ENCODE peak calls at places on chromosomes 1 and 21, in five cellular contexts. One of them, this sample, is unnamed.

GRCh38 chr21:45291613-45292398 is 4.1 kb upstream of the POFUT2 start:
- DNase-seq in astrocyte of the cerebellum: no peak
- DNase-seq in BJ: no peak
- DNase-seq in dorsolateral prefrontal cortex: no peak
- DNase-seq in lower lobe of right lung: peak
- DNase-seq in this sample: no peak

GRCh38 chr1:53130598-53130877 is 11.9 kb downstream of the SLC1A7 start:
- DNase-seq in astrocyte of the cerebellum: no peak
- DNase-seq in BJ: no peak
- DNase-seq in dorsolateral prefrontal cortex: no peak
- DNase-seq in lower lobe of right lung: no peak
- DNase-seq in this sample: no peak

GRCh38 chr1:155209373-155209721 is 852 bp downstream of the MTX1 start:
- DNase-seq in astrocyte of the cerebellum: no peak
- DNase-seq in BJ: no peak
- DNase-seq in dorsolateral prefrontal cortex: no peak
- DNase-seq in lower lobe of right lung: no peak
- DNase-seq in this sample: no peak

GRCh38 chr1:192579319-192579738 is 3.8 kb downstream of the RGS1 start:
- DNase-seq in astrocyte of the cerebellum: no peak
- DNase-seq in BJ: no peak
- DNase-seq in dorsolateral prefrontal cortex: no peak
- DNase-seq in lower lobe of right lung: no peak
- DNase-seq in this sample: no peak

GRCh38 chr1:94798054-94798453 is 22.1 kb upstream of the SLC44A3 start:
- DNase-seq in astrocyte of the cerebellum: no peak
- DNase-seq in BJ: no peak
- DNase-seq in dorsolateral prefrontal cortex: no peak
- DNase-seq in lower lobe of right lung: no peak
- DNase-seq in this sample: no peak

GRCh38 chr1:66752000-66752592 is at the start of gene DYNLT5:
- DNase-seq in astrocyte of the cerebellum: peak
- DNase-seq in BJ: no peak
- DNase-seq in dorsolateral prefrontal cortex: peak
- DNase-seq in lower lobe of right lung: peak
- DNase-seq in this sample: no peak

GRCh38 chr1:1144122-1144842 is 28.4 kb upstream of the C1orf159 start:
- DNase-seq in astrocyte of the cerebellum: no peak
- DNase-seq in BJ: no peak
- DNase-seq in dorsolateral prefrontal cortex: no peak
- DNase-seq in lower lobe of right lung: peak
- DNase-seq in this sample: no peak

GRCh38 chr1:201562659-201563405 is 23.9 kb downstream of the NAV1 start:
- DNase-seq in astrocyte of the cerebellum: no peak
- DNase-seq in BJ: peak
- DNase-seq in dorsolateral prefrontal cortex: no peak
- DNase-seq in lower lobe of right lung: peak
- DNase-seq in this sample: no peak

GRCh38 chr1:55362558-55362957 is 147.4 kb upstream of the USP24 start:
- DNase-seq in astrocyte of the cerebellum: peak
- DNase-seq in BJ: peak
- DNase-seq in dorsolateral prefrontal cortex: no peak
- DNase-seq in lower lobe of right lung: no peak
- DNase-seq in this sample: peak

GRCh38 chr1:2875677-2876531 is 74.4 kb upstream of the TTC34 start:
- DNase-seq in astrocyte of the cerebellum: no peak
- DNase-seq in BJ: no peak
- DNase-seq in dorsolateral prefrontal cortex: peak
- DNase-seq in lower lobe of right lung: no peak
- DNase-seq in this sample: no peak
- TF ChIP-seq CTCF in astrocyte of the cerebellum: no peak
- TF ChIP-seq CTCF in BJ: no peak
- TF ChIP-seq CTCF in dorsolateral prefrontal cortex: peak
- TF ChIP-seq CTCF in lower lobe of right lung: peak
- TF ChIP-seq CTCF in this sample: peak

DNA sequence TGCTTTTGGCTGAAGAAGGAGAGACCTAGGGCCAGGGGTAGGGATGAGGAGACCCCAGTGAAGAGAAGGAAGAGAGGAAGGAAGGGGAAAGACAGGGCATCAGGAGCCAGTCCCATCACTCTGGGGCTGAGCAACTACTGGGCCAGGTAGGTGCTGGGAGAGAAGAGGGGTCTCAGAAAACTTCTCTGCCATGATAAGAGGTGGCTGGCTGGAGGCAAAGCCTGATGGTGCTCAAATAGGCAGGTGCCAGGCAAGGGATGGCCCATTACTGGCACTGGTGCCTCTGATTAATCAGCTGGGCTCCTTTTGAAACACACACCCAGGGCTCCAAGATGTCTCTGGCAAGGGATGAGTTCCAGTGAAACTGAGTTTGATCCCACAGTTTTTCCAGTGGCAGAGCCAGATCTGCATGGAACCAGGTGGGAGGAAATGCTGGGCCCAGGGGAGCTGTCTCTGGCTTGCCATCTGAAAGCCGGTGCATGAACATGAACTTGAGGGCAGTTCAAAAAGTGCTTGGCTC is 2.8 kb downstream of the CSF1 start:
- DNase-seq in astrocyte of the cerebellum: no peak
- DNase-seq in BJ: no peak
- DNase-seq in dorsolateral prefrontal cortex: no peak
- DNase-seq in lower lobe of right lung: no peak
- DNase-seq in this sample: no peak
- H3K4me3 ChIP-seq in astrocyte of the cerebellum: peak
- H3K4me3 ChIP-seq in BJ: no peak
- H3K4me3 ChIP-seq in dorsolateral prefrontal cortex: peak
- H3K4me3 ChIP-seq in lower lobe of right lung: peak
- H3K4me3 ChIP-seq in this sample: peak

GRCh38 chr1:237812061-237812460 is 78.7 kb downstream of the ZP4 start:
- DNase-seq in astrocyte of the cerebellum: no peak
- DNase-seq in BJ: no peak
- DNase-seq in dorsolateral prefrontal cortex: no peak
- DNase-seq in lower lobe of right lung: no peak
- DNase-seq in this sample: no peak

GRCh38 chr1:237817277-237817676 is 73.4 kb downstream of the ZP4 start:
- DNase-seq in astrocyte of the cerebellum: no peak
- DNase-seq in BJ: no peak
- DNase-seq in dorsolateral prefrontal cortex: no peak
- DNase-seq in lower lobe of right lung: no peak
- DNase-seq in this sample: no peak

GRCh38 chr1:237811633-237812032 is 79.1 kb downstream of the ZP4 start:
- DNase-seq in astrocyte of the cerebellum: no peak
- DNase-seq in BJ: no peak
- DNase-seq in dorsolateral prefrontal cortex: no peak
- DNase-seq in lower lobe of right lung: no peak
- DNase-seq in this sample: no peak

GRCh38 chr1:237814319-237814924 is 76.3 kb downstream of the ZP4 start:
- DNase-seq in astrocyte of the cerebellum: peak
- DNase-seq in BJ: no peak
- DNase-seq in dorsolateral prefrontal cortex: no peak
- DNase-seq in lower lobe of right lung: no peak
- DNase-seq in this sample: no peak
- TF ChIP-seq CTCF in astrocyte of the cerebellum: peak
- TF ChIP-seq CTCF in BJ: no peak
- TF ChIP-seq CTCF in dorsolateral prefrontal cortex: peak
- TF ChIP-seq CTCF in lower lobe of right lung: peak
- TF ChIP-seq CTCF in this sample: peak

GRCh38 chr1:65418522-65419185 is 1.8 kb upstream of the LEPR start:
- DNase-seq in astrocyte of the cerebellum: no peak
- DNase-seq in BJ: no peak
- DNase-seq in dorsolateral prefrontal cortex: no peak
- DNase-seq in lower lobe of right lung: no peak
- DNase-seq in this sample: no peak
- H3K4me3 ChIP-seq in astrocyte of the cerebellum: no peak
- H3K4me3 ChIP-seq in BJ: no peak
- H3K4me3 ChIP-seq in dorsolateral prefrontal cortex: no peak
- H3K4me3 ChIP-seq in lower lobe of right lung: no peak
- H3K4me3 ChIP-seq in this sample: no peak

GRCh38 chr1:44101356-44101755 is 17.3 kb upstream of the KLF17 start:
- DNase-seq in astrocyte of the cerebellum: no peak
- DNase-seq in BJ: no peak
- DNase-seq in dorsolateral prefrontal cortex: no peak
- DNase-seq in lower lobe of right lung: no peak
- DNase-seq in this sample: no peak

GRCh38 chr1:44105810-44106209 is 12.8 kb upstream of the KLF17 start:
- DNase-seq in astrocyte of the cerebellum: no peak
- DNase-seq in BJ: no peak
- DNase-seq in dorsolateral prefrontal cortex: no peak
- DNase-seq in lower lobe of right lung: no peak
- DNase-seq in this sample: no peak

GRCh38 chr1:44100183-44100582 is 18.4 kb upstream of the KLF17 start:
- DNase-seq in astrocyte of the cerebellum: no peak
- DNase-seq in BJ: no peak
- DNase-seq in dorsolateral prefrontal cortex: no peak
- DNase-seq in lower lobe of right lung: no peak
- DNase-seq in this sample: no peak

GRCh38 chr1:44108241-44108640 is 10.4 kb upstream of the KLF17 start:
- DNase-seq in astrocyte of the cerebellum: peak
- DNase-seq in BJ: peak
- DNase-seq in dorsolateral prefrontal cortex: no peak
- DNase-seq in lower lobe of right lung: no peak
- DNase-seq in this sample: peak

DNA sequence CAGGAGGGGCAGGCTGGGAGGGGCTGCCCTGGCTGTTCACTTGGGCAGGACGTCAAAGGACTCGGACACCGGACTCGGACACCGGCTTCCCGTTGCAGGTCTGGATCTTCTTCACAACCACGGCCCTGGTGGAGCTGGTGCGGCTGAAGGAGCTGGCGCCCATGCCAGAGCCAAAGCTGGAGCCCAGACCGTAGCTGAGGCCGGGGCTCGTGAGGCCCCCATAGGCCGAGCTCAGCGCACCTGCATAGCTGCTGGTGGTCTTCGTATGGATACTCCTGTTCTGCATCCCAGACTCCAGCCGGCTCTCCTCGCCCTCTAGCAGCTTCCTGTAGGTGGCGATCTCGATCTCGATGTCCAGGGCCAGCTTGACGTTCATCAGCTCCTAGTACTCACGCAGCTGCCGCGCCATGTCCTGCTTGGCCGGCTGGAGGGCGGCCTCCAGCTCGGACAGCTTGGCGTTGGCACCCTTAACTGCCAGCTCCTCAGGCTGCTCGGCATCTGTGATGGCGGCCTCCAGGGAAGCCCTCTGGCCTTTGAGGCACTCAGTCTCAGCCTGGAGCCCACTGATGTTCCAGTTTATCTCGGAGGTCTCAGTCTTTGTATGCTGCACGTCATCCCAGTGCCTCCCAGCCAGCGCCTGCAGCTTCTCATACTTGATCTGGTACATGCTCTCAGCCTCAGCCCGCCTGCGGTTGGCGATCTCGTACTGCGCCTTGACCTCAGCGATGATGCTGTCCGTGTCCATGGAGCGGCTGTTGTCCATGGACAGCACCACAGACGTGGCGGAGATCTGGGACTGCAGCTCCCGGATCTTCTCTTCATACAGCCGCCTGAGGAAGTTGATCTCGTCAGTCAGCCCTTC is 15.1 kb upstream of the KLF17 start:
- DNase-seq in astrocyte of the cerebellum: no peak
- DNase-seq in BJ: no peak
- DNase-seq in dorsolateral prefrontal cortex: no peak
- DNase-seq in lower lobe of right lung: no peak
- DNase-seq in this sample: no peak
- TF ChIP-seq CTCF in astrocyte of the cerebellum: no peak
- TF ChIP-seq CTCF in BJ: peak
- TF ChIP-seq CTCF in dorsolateral prefrontal cortex: no peak
- TF ChIP-seq CTCF in lower lobe of right lung: no peak
- TF ChIP-seq CTCF in this sample: peak

GRCh38 chr1:26160527-26161407 is 1.9 kb downstream of the FAM110D start:
- DNase-seq in astrocyte of the cerebellum: no peak
- DNase-seq in BJ: no peak
- DNase-seq in dorsolateral prefrontal cortex: no peak
- DNase-seq in lower lobe of right lung: no peak
- DNase-seq in this sample: no peak
- H3K4me3 ChIP-seq in astrocyte of the cerebellum: peak
- H3K4me3 ChIP-seq in BJ: no peak
- H3K4me3 ChIP-seq in dorsolateral prefrontal cortex: peak
- H3K4me3 ChIP-seq in lower lobe of right lung: peak
- H3K4me3 ChIP-seq in this sample: peak

GRCh38 chr1:150971583-150972416 is 2.8 kb downstream of the CERS2 start:
- DNase-seq in astrocyte of the cerebellum: no peak
- DNase-seq in BJ: no peak
- DNase-seq in dorsolateral prefrontal cortex: no peak
- DNase-seq in lower lobe of right lung: no peak
- DNase-seq in this sample: no peak

GRCh38 chr1:150967936-150968335 is 6.7 kb downstream of the CERS2 start:
- DNase-seq in astrocyte of the cerebellum: no peak
- DNase-seq in BJ: no peak
- DNase-seq in dorsolateral prefrontal cortex: no peak
- DNase-seq in lower lobe of right lung: no peak
- DNase-seq in this sample: no peak

GRCh38 chr1:150970818-150971582 is 3.6 kb downstream of the CERS2 start:
- DNase-seq in astrocyte of the cerebellum: no peak
- DNase-seq in BJ: no peak
- DNase-seq in dorsolateral prefrontal cortex: peak
- DNase-seq in lower lobe of right lung: peak
- DNase-seq in this sample: no peak

GRCh38 chr1:150966011-150966410 is 8.6 kb downstream of the CERS2 start:
- DNase-seq in astrocyte of the cerebellum: no peak
- DNase-seq in BJ: no peak
- DNase-seq in dorsolateral prefrontal cortex: peak
- DNase-seq in lower lobe of right lung: no peak
- DNase-seq in this sample: no peak

DNA sequence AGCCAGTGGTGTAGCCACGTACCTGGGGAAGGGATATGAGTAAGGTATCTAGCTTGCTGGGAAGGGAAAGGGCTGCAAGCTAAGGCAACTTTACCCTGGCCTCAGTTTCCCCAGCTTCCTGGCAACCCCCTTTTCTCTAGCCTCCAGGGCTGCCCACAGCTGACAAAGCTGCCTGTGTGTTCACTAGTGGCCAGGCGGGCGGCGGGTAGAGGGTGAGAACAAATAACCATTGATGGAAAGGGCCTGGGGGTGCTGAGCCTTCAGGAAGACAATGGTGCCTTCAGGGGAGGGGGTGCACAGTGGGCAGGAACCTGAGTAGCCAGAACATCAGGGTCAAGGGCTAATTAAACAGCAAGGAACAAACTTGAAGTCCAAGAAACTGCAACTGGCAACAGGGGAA is 6.1 kb downstream of the CERS2 start:
- DNase-seq in astrocyte of the cerebellum: no peak
- DNase-seq in BJ: no peak
- DNase-seq in dorsolateral prefrontal cortex: peak
- DNase-seq in lower lobe of right lung: no peak
- DNase-seq in this sample: no peak
- TF ChIP-seq CTCF in astrocyte of the cerebellum: no peak
- TF ChIP-seq CTCF in BJ: no peak
- TF ChIP-seq CTCF in dorsolateral prefrontal cortex: no peak
- TF ChIP-seq CTCF in lower lobe of right lung: no peak
- TF ChIP-seq CTCF in this sample: no peak